ENCODE peak calls at places on chromosomes 4 and X, in six cellular contexts. P, T, M, X, U and D are unnamed samples.

GRCh38 chrX:14936561-14936960 is 63.3 kb downstream of the MOSPD2 start:
- DNase-seq in U (no peak), M (no peak), T (no peak), P (no peak), X (no peak), D (peak; percentile 62)

GRCh38 chrX:39577976-39578962 is 519.5 kb downstream of the BCOR start:
- DNase-seq in P (peak; percentile 41), M (no peak), X (no peak), T (peak; percentile 20), U (peak; percentile 24), D (no peak)

GRCh38 chr4:55172694-55173287 is 47.4 kb upstream of the KDR start:
- DNase-seq in U (no peak), T (peak; percentile 18), M (no peak), X (no peak), P (no peak), D (peak; percentile 53)

GRCh38 chr4:24423670-24424069 is 160.7 kb downstream of the DHX15 start:
- DNase-seq in P (no peak), T (no peak), M (no peak), X (no peak), U (no peak), D (no peak)

GRCh38 chr4:151678048-151678853 is 82.6 kb downstream of the GATB start:
- DNase-seq in X (no peak), P (no peak), M (peak; percentile 58), T (no peak), U (no peak), D (no peak)

GRCh38 chr4:85475631-85476233 is 782 bp downstream of the ARHGAP24 start:
- DNase-seq in T (peak; percentile 34), U (no peak), X (peak; percentile 63), P (no peak), M (no peak), D (peak; percentile 33)

GRCh38 chrX:131841496-131842410 is 181.3 kb upstream of the STK26 start:
- DNase-seq in U (no peak), X (peak; percentile 75), P (peak; percentile 17), T (no peak), M (peak; percentile 81), D (peak; percentile 42)

GRCh38 chrX:124018031-124018430 is 56.5 kb downstream of the STAG2 start:
- DNase-seq in P (no peak), T (no peak), M (no peak), U (no peak), X (no peak), D (no peak)

GRCh38 chrX:12965390-12965940 is 9.4 kb upstream of the TMSB4X start:
- DNase-seq in X (no peak), U (no peak), P (no peak), M (no peak), T (no peak), D (no peak)

GRCh38 chr4:7506572-7506971 is 71.8 kb upstream of the PSAPL1 start:
- DNase-seq in U (no peak), P (no peak), X (no peak), T (no peak), M (no peak), D (no peak)

GRCh38 chr4:165055601-165056000 is 1.9 kb downstream of the TRIM75 start:
- DNase-seq in T (no peak), U (no peak), P (no peak), X (no peak), M (no peak), D (no peak)

GRCh38 chr4:165058676-165059075 is 5.0 kb downstream of the TRIM75 start:
- DNase-seq in P (no peak), T (no peak), M (no peak), X (no peak), U (no peak), D (no peak)

GRCh38 chr4:165060938-165061337 is 7.3 kb downstream of the TRIM75 start:
- DNase-seq in T (no peak), X (no peak), M (no peak), U (no peak), P (no peak), D (no peak)
- TF ChIP-seq CTCF in T (peak; percentile 6), X (no peak), M (peak; percentile 40), U (no peak), P (no peak), D (peak; percentile 22)

GRCh38 chr4:1937550-1937949 is 66.4 kb downstream of the NSD2 start:
- DNase-seq in U (no peak), P (no peak), M (no peak), T (no peak), X (no peak), D (no peak)

GRCh38 chr4:1927675-1928074 is 56.5 kb downstream of the NSD2 start:
- DNase-seq in U (no peak), X (no peak), P (no peak), T (no peak), M (no peak), D (peak; percentile 22)

GRCh38 chr4:1933700-1934099 is 62.5 kb downstream of the NSD2 start:
- DNase-seq in U (no peak), M (no peak), T (no peak), P (no peak), X (no peak), D (no peak)

GRCh38 chr4:1928356-1929235 is 57.4 kb downstream of the NSD2 start:
- DNase-seq in T (no peak), M (no peak), X (no peak), U (no peak), P (no peak), D (no peak)

DNA sequence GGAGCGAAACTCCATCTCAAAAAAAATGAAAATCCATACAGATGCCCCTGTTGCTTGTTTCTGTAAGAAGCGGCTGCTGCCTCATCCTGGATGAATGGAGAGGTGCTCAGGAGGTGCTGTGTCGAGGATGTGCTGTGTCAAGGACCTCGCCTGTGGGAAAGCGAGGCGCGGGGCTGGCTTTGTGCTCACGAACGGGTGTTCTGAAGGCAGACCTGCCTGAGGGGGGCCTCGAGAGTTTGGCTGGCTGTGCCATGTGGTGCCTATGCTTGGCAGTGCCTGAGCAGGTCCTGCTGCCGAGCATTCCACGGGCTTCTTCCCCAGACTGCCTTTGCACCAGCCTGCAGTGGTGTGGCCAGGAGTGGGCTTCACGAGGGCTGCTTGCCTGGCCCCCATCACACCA is 61.5 kb downstream of the NSD2 start:
- DNase-seq in X (no peak), P (no peak), U (no peak), T (no peak), M (no peak), D (no peak)
- H3K4me3 ChIP-seq in X (no peak overlapping the region), P (no peak overlapping the region), U (no peak overlapping the region), T (no peak overlapping the region), M (no peak overlapping the region), D (no peak overlapping the region)

GRCh38 chr4:45518832-45519231 is 605.0 kb downstream of the GABRG1 start:
- DNase-seq in T (no peak), P (no peak), X (no peak), U (no peak), M (no peak), D (no peak)
- TF ChIP-seq CTCF in T (no peak), P (no peak), X (no peak), U (no peak), M (no peak), D (no peak)

DNA sequence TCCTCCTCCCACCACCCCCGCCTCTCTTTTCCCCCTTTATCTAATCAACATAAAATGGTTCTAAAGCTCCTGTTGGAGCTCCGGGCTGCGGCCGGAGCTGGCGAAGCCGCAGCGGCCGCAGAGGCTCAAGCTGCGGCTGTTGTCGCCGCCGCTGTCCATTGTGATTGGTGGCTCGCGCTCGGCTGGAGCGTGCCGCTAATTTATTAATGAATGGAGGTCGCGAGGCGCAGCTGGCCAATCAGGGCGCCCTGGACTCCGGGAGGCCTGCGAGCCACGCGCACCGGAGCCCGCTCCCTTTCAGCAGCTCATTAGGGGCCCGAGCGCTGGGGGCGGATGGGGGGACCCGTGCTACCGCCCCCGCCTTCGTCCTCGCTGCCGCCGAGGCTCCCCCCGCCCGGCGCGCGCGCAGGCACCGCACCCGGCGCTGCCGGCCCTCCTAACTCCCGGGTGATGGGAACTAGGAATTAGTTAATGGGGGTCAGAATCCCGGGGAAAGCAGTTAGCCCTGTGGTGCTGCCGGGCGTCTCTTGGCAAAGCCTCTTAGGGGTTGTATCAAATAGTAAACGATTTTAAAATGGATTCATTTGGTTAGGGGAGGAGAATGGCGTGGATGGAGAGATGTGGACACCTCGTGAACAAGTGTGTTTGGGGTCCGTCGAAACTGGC is 554 bp upstream of the NEUROG2 start:
- DNase-seq in P (no peak), X (peak; percentile 78), M (peak; percentile 81), T (peak; percentile 21), U (no peak), D (no peak)
- H3K4me3 ChIP-seq in P (peak overlapping the region; percentile 38), X (peak overlapping the region; percentile 22), M (peak overlapping the region; percentile 56), T (peak overlapping the region; percentile 66), U (no peak overlapping the region), D (no peak overlapping the region)

DNA sequence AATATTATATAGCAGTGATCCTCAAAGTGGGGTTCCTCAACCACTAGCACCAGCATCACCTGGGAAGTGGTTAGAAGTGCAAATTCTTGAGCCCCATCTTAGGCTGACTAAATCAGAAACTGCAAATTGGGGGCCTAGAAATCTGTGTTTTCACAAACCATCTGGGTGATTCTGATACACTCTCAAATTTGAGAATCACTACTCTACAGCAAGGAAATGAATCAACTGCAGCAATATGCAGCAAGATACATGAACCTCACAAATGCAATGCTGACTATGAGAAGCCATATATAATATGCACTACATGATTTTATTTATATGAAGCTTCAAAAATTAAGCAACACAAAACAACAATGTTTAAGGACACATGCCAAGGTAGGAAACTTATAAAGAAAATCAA is 36.2 kb upstream of the IRS4 start:
- DNase-seq in T (no peak), M (no peak), P (no peak), U (no peak), X (no peak), D (no peak)
- TF ChIP-seq CTCF in T (no peak), M (no peak), P (no peak), U (no peak), X (no peak), D (no peak)

GRCh38 chrX:107935664-107936433 is 46.3 kb downstream of the TEX13B start:
- DNase-seq in M (no peak), P (no peak), U (no peak), X (peak; percentile 10), T (no peak), D (no peak)
- H3K4me3 ChIP-seq in M (no peak overlapping the region), P (no peak overlapping the region), U (no peak overlapping the region), X (peak overlapping the region; percentile 16), T (peak overlapping the region; percentile 22), D (peak overlapping the region; percentile 35)

GRCh38 chr4:81377231-81377630 is 94.5 kb downstream of the RASGEF1B start:
- DNase-seq in T (no peak), P (no peak), X (no peak), U (no peak), M (no peak), D (no peak)

GRCh38 chr4:81378398-81378797 is 93.3 kb downstream of the RASGEF1B start:
- DNase-seq in M (no peak), T (no peak), X (no peak), P (no peak), U (no peak), D (no peak)

GRCh38 chr4:81376720-81377119 is 95.0 kb downstream of the RASGEF1B start:
- DNase-seq in U (no peak), M (no peak), P (no peak), X (no peak), T (no peak), D (no peak)

GRCh38 chr4:81380364-81380853 is 91.3 kb downstream of the RASGEF1B start:
- DNase-seq in U (no peak), T (no peak), P (no peak), M (no peak), X (no peak), D (no peak)

GRCh38 chr4:81375745-81376144 is 96.0 kb downstream of the RASGEF1B start:
- DNase-seq in U (no peak), X (no peak), M (no peak), P (no peak), T (no peak), D (no peak)
- TF ChIP-seq CTCF in U (no peak), X (no peak), M (no peak), P (no peak), T (no peak), D (peak; percentile 5)

GRCh38 chr4:26863512-26863911 is 2.9 kb downstream of the STIM2 start:
- DNase-seq in U (no peak), M (no peak), P (no peak), T (no peak), X (no peak), D (no peak)
- H3K4me3 ChIP-seq in U (no peak overlapping the region), M (no peak overlapping the region), P (no peak overlapping the region), T (peak overlapping the region; percentile 85), X (peak overlapping the region; percentile 2), D (no peak overlapping the region)